ENCODE peak calls at places on chromosomes 2 and 18, in eight cellular contexts. One of them, this sample, is unnamed.

GRCh38 chr2:145503511-145503910 is 983.6 kb upstream of the ZEB2 start:
- DNase-seq in cardiac muscle cell: no peak
- DNase-seq in cardiac fibroblast: no peak
- DNase-seq in effector memory CD8-positive, alpha-beta T cell: no peak
- DNase-seq in H4: no peak
- DNase-seq in DMS53: no peak
- DNase-seq in activated CD4-positive, alpha-beta T cell treated with anti-CD3 and anti-CD28 coated beads for 48 hours: no peak
- DNase-seq in HAP-1: no peak
- DNase-seq in this sample: no peak

GRCh38 chr2:179744341-179744740 is 117.1 kb downstream of the ZNF385B start:
- DNase-seq in activated CD4-positive, alpha-beta T cell treated with anti-CD3 and anti-CD28 coated beads for 48 hours: no peak
- DNase-seq in H4: no peak
- DNase-seq in effector memory CD8-positive, alpha-beta T cell: no peak
- DNase-seq in cardiac muscle cell: no peak
- DNase-seq in HAP-1: no peak
- DNase-seq in DMS53: no peak
- DNase-seq in cardiac fibroblast: no peak
- DNase-seq in this sample: no peak

GRCh38 chr2:231263118-231263831 is 64.8 kb downstream of the ARMC9 start:
- DNase-seq in effector memory CD8-positive, alpha-beta T cell: no peak
- DNase-seq in cardiac fibroblast: no peak
- DNase-seq in activated CD4-positive, alpha-beta T cell treated with anti-CD3 and anti-CD28 coated beads for 48 hours: no peak
- DNase-seq in HAP-1: no peak
- DNase-seq in H4: peak
- DNase-seq in DMS53: peak
- DNase-seq in cardiac muscle cell: no peak
- DNase-seq in this sample: no peak

GRCh38 chr18:73752546-73752945 is 395.1 kb downstream of the FBXO15 start:
- DNase-seq in activated CD4-positive, alpha-beta T cell treated with anti-CD3 and anti-CD28 coated beads for 48 hours: no peak
- DNase-seq in DMS53: peak
- DNase-seq in cardiac fibroblast: peak
- DNase-seq in cardiac muscle cell: peak
- DNase-seq in H4: peak
- DNase-seq in HAP-1: no peak
- DNase-seq in effector memory CD8-positive, alpha-beta T cell: no peak
- DNase-seq in this sample: peak

GRCh38 chr2:143263045-143263625 is 133.9 kb downstream of the ARHGAP15 start:
- DNase-seq in HAP-1: peak
- DNase-seq in effector memory CD8-positive, alpha-beta T cell: no peak
- DNase-seq in DMS53: peak
- DNase-seq in cardiac fibroblast: peak
- DNase-seq in activated CD4-positive, alpha-beta T cell treated with anti-CD3 and anti-CD28 coated beads for 48 hours: peak
- DNase-seq in cardiac muscle cell: no peak
- DNase-seq in H4: no peak
- DNase-seq in this sample: no peak

GRCh38 chr2:28449489-28450395 is 46.1 kb upstream of the PLB1 start:
- DNase-seq in cardiac muscle cell: peak
- DNase-seq in DMS53: peak
- DNase-seq in cardiac fibroblast: peak
- DNase-seq in HAP-1: no peak
- DNase-seq in effector memory CD8-positive, alpha-beta T cell: no peak
- DNase-seq in H4: no peak
- DNase-seq in activated CD4-positive, alpha-beta T cell treated with anti-CD3 and anti-CD28 coated beads for 48 hours: peak
- DNase-seq in this sample: no peak

GRCh38 chr2:129793326-129793955 is 186.0 kb upstream of the RAB6C start:
- DNase-seq in cardiac fibroblast: no peak
- DNase-seq in HAP-1: no peak
- DNase-seq in activated CD4-positive, alpha-beta T cell treated with anti-CD3 and anti-CD28 coated beads for 48 hours: no peak
- DNase-seq in effector memory CD8-positive, alpha-beta T cell: no peak
- DNase-seq in cardiac muscle cell: no peak
- DNase-seq in H4: no peak
- DNase-seq in DMS53: no peak
- DNase-seq in this sample: no peak

GRCh38 chr2:169336677-169337076 is 25.7 kb downstream of the LRP2 start:
- DNase-seq in effector memory CD8-positive, alpha-beta T cell: no peak
- DNase-seq in HAP-1: no peak
- DNase-seq in H4: no peak
- DNase-seq in DMS53: no peak
- DNase-seq in activated CD4-positive, alpha-beta T cell treated with anti-CD3 and anti-CD28 coated beads for 48 hours: no peak
- DNase-seq in cardiac muscle cell: no peak
- DNase-seq in cardiac fibroblast: no peak
- DNase-seq in this sample: no peak

GRCh38 chr2:10914272-10914693 is 2.5 kb downstream of the KCNF1 start:
- DNase-seq in H4: no peak
- DNase-seq in activated CD4-positive, alpha-beta T cell treated with anti-CD3 and anti-CD28 coated beads for 48 hours: no peak
- DNase-seq in DMS53: no peak
- DNase-seq in HAP-1: peak
- DNase-seq in cardiac muscle cell: no peak
- DNase-seq in cardiac fibroblast: no peak
- DNase-seq in effector memory CD8-positive, alpha-beta T cell: no peak
- DNase-seq in this sample: no peak

GRCh38 chr18:77055429-77056310 is 76.9 kb downstream of the MBP start:
- DNase-seq in H4: peak
- DNase-seq in cardiac muscle cell: no peak
- DNase-seq in HAP-1: no peak
- DNase-seq in activated CD4-positive, alpha-beta T cell treated with anti-CD3 and anti-CD28 coated beads for 48 hours: no peak
- DNase-seq in effector memory CD8-positive, alpha-beta T cell: no peak
- DNase-seq in cardiac fibroblast: no peak
- DNase-seq in DMS53: no peak
- DNase-seq in this sample: no peak

GRCh38 chr2:100832885-100833284 is 12.9 kb downstream of the NPAS2 start:
- DNase-seq in DMS53: no peak
- DNase-seq in cardiac muscle cell: no peak
- DNase-seq in HAP-1: no peak
- DNase-seq in H4: no peak
- DNase-seq in cardiac fibroblast: peak
- DNase-seq in effector memory CD8-positive, alpha-beta T cell: no peak
- DNase-seq in activated CD4-positive, alpha-beta T cell treated with anti-CD3 and anti-CD28 coated beads for 48 hours: no peak
- DNase-seq in this sample: no peak

GRCh38 chr18:61201516-61201915 is 131.7 kb upstream of the CDH20 start:
- DNase-seq in HAP-1: no peak
- DNase-seq in cardiac fibroblast: no peak
- DNase-seq in H4: no peak
- DNase-seq in activated CD4-positive, alpha-beta T cell treated with anti-CD3 and anti-CD28 coated beads for 48 hours: no peak
- DNase-seq in cardiac muscle cell: no peak
- DNase-seq in DMS53: no peak
- DNase-seq in effector memory CD8-positive, alpha-beta T cell: no peak
- DNase-seq in this sample: no peak

GRCh38 chr2:236408090-236408489 is 143.9 kb upstream of the ASB18 start:
- DNase-seq in cardiac muscle cell: no peak
- DNase-seq in effector memory CD8-positive, alpha-beta T cell: no peak
- DNase-seq in activated CD4-positive, alpha-beta T cell treated with anti-CD3 and anti-CD28 coated beads for 48 hours: no peak
- DNase-seq in cardiac fibroblast: no peak
- DNase-seq in DMS53: no peak
- DNase-seq in H4: no peak
- DNase-seq in HAP-1: no peak
- DNase-seq in this sample: no peak

GRCh38 chr2:229591611-229592010 is 122.7 kb downstream of the DNER start:
- DNase-seq in effector memory CD8-positive, alpha-beta T cell: no peak
- DNase-seq in DMS53: no peak
- DNase-seq in activated CD4-positive, alpha-beta T cell treated with anti-CD3 and anti-CD28 coated beads for 48 hours: no peak
- DNase-seq in cardiac fibroblast: no peak
- DNase-seq in HAP-1: no peak
- DNase-seq in H4: no peak
- DNase-seq in cardiac muscle cell: no peak
- DNase-seq in this sample: no peak

GRCh38 chr2:12076810-12077209 is 330.4 kb downstream of the LPIN1 start:
- DNase-seq in HAP-1: no peak
- DNase-seq in cardiac muscle cell: no peak
- DNase-seq in H4: no peak
- DNase-seq in cardiac fibroblast: peak
- DNase-seq in activated CD4-positive, alpha-beta T cell treated with anti-CD3 and anti-CD28 coated beads for 48 hours: peak
- DNase-seq in effector memory CD8-positive, alpha-beta T cell: no peak
- DNase-seq in DMS53: no peak
- DNase-seq in this sample: no peak

GRCh38 chr2:127193948-127194267 is 26.2 kb downstream of the CYP27C1 start:
- DNase-seq in activated CD4-positive, alpha-beta T cell treated with anti-CD3 and anti-CD28 coated beads for 48 hours: no peak
- DNase-seq in DMS53: no peak
- DNase-seq in cardiac fibroblast: peak
- DNase-seq in cardiac muscle cell: peak
- DNase-seq in effector memory CD8-positive, alpha-beta T cell: no peak
- DNase-seq in H4: no peak
- DNase-seq in HAP-1: no peak
- DNase-seq in this sample: no peak

GRCh38 chr2:239298126-239298804 is 102.6 kb downstream of the HDAC4 start:
- DNase-seq in cardiac fibroblast: no peak
- DNase-seq in cardiac muscle cell: no peak
- DNase-seq in HAP-1: no peak
- DNase-seq in H4: no peak
- DNase-seq in DMS53: peak
- DNase-seq in activated CD4-positive, alpha-beta T cell treated with anti-CD3 and anti-CD28 coated beads for 48 hours: peak
- DNase-seq in effector memory CD8-positive, alpha-beta T cell: peak
- DNase-seq in this sample: no peak

GRCh38 chr2:71673402-71673795 is 220.0 kb downstream of the DYSF start:
- DNase-seq in cardiac fibroblast: no peak
- DNase-seq in H4: no peak
- DNase-seq in HAP-1: no peak
- DNase-seq in cardiac muscle cell: no peak
- DNase-seq in activated CD4-positive, alpha-beta T cell treated with anti-CD3 and anti-CD28 coated beads for 48 hours: no peak
- DNase-seq in effector memory CD8-positive, alpha-beta T cell: no peak
- DNase-seq in DMS53: no peak
- DNase-seq in this sample: no peak

GRCh38 chr18:199768-200167 is 41.4 kb downstream of the USP14 start:
- DNase-seq in effector memory CD8-positive, alpha-beta T cell: no peak
- DNase-seq in cardiac muscle cell: no peak
- DNase-seq in activated CD4-positive, alpha-beta T cell treated with anti-CD3 and anti-CD28 coated beads for 48 hours: no peak
- DNase-seq in HAP-1: no peak
- DNase-seq in H4: no peak
- DNase-seq in cardiac fibroblast: no peak
- DNase-seq in DMS53: peak
- DNase-seq in this sample: no peak

GRCh38 chr18:50374753-50375391 is at the start of gene SKA1:
- DNase-seq in effector memory CD8-positive, alpha-beta T cell: peak
- DNase-seq in H4: peak
- DNase-seq in cardiac muscle cell: peak
- DNase-seq in DMS53: peak
- DNase-seq in activated CD4-positive, alpha-beta T cell treated with anti-CD3 and anti-CD28 coated beads for 48 hours: peak
- DNase-seq in HAP-1: peak
- DNase-seq in cardiac fibroblast: peak
- DNase-seq in this sample: peak

GRCh38 chr2:222774941-222775340 is 85.9 kb upstream of the ACSL3 start:
- DNase-seq in activated CD4-positive, alpha-beta T cell treated with anti-CD3 and anti-CD28 coated beads for 48 hours: no peak
- DNase-seq in H4: peak
- DNase-seq in HAP-1: peak
- DNase-seq in cardiac muscle cell: no peak
- DNase-seq in DMS53: peak
- DNase-seq in effector memory CD8-positive, alpha-beta T cell: no peak
- DNase-seq in cardiac fibroblast: no peak
- DNase-seq in this sample: no peak

GRCh38 chr2:58081000-58081399 is 34.4 kb downstream of the VRK2 start:
- DNase-seq in activated CD4-positive, alpha-beta T cell treated with anti-CD3 and anti-CD28 coated beads for 48 hours: no peak
- DNase-seq in cardiac muscle cell: peak
- DNase-seq in cardiac fibroblast: peak
- DNase-seq in H4: no peak
- DNase-seq in effector memory CD8-positive, alpha-beta T cell: no peak
- DNase-seq in DMS53: peak
- DNase-seq in HAP-1: no peak
- DNase-seq in this sample: no peak

GRCh38 chr18:75226301-75226955 is 15.8 kb downstream of the TSHZ1 start:
- DNase-seq in H4: no peak
- DNase-seq in HAP-1: no peak
- DNase-seq in DMS53: no peak
- DNase-seq in cardiac fibroblast: peak
- DNase-seq in cardiac muscle cell: peak
- DNase-seq in effector memory CD8-positive, alpha-beta T cell: no peak
- DNase-seq in activated CD4-positive, alpha-beta T cell treated with anti-CD3 and anti-CD28 coated beads for 48 hours: no peak
- DNase-seq in this sample: no peak

GRCh38 chr2:16168506-16169264 is 228.3 kb downstream of the MYCN start:
- DNase-seq in effector memory CD8-positive, alpha-beta T cell: no peak
- DNase-seq in cardiac fibroblast: no peak
- DNase-seq in cardiac muscle cell: no peak
- DNase-seq in activated CD4-positive, alpha-beta T cell treated with anti-CD3 and anti-CD28 coated beads for 48 hours: no peak
- DNase-seq in DMS53: no peak
- DNase-seq in HAP-1: no peak
- DNase-seq in H4: no peak
- DNase-seq in this sample: no peak

GRCh38 chr2:181680055-181680936 is at the start of gene NEUROD1:
- DNase-seq in effector memory CD8-positive, alpha-beta T cell: no peak
- DNase-seq in H4: peak
- DNase-seq in HAP-1: peak
- DNase-seq in activated CD4-positive, alpha-beta T cell treated with anti-CD3 and anti-CD28 coated beads for 48 hours: peak
- DNase-seq in cardiac fibroblast: no peak
- DNase-seq in cardiac muscle cell: no peak
- DNase-seq in DMS53: peak
- DNase-seq in this sample: no peak

GRCh38 chr2:17733650-17734049 is 20.0 kb downstream of the SMC6 start:
- DNase-seq in DMS53: no peak
- DNase-seq in HAP-1: no peak
- DNase-seq in activated CD4-positive, alpha-beta T cell treated with anti-CD3 and anti-CD28 coated beads for 48 hours: no peak
- DNase-seq in cardiac fibroblast: no peak
- DNase-seq in H4: no peak
- DNase-seq in effector memory CD8-positive, alpha-beta T cell: no peak
- DNase-seq in cardiac muscle cell: no peak
- DNase-seq in this sample: no peak

GRCh38 chr2:63856302-63856600 is 14.6 kb downstream of the UGP2 start:
- DNase-seq in effector memory CD8-positive, alpha-beta T cell: no peak
- DNase-seq in H4: no peak
- DNase-seq in cardiac fibroblast: no peak
- DNase-seq in activated CD4-positive, alpha-beta T cell treated with anti-CD3 and anti-CD28 coated beads for 48 hours: peak
- DNase-seq in DMS53: no peak
- DNase-seq in HAP-1: no peak
- DNase-seq in cardiac muscle cell: no peak
- DNase-seq in this sample: no peak

GRCh38 chr2:218879881-218880748 is 537 bp upstream of the WNT10A start:
- DNase-seq in DMS53: peak
- DNase-seq in HAP-1: no peak
- DNase-seq in H4: no peak
- DNase-seq in activated CD4-positive, alpha-beta T cell treated with anti-CD3 and anti-CD28 coated beads for 48 hours: peak
- DNase-seq in effector memory CD8-positive, alpha-beta T cell: peak
- DNase-seq in cardiac muscle cell: no peak
- DNase-seq in cardiac fibroblast: no peak
- DNase-seq in this sample: no peak

GRCh38 chr2:33583194-33583938 is 15.7 kb downstream of the FAM98A start:
- DNase-seq in effector memory CD8-positive, alpha-beta T cell: peak
- DNase-seq in cardiac fibroblast: peak
- DNase-seq in HAP-1: peak
- DNase-seq in H4: no peak
- DNase-seq in activated CD4-positive, alpha-beta T cell treated with anti-CD3 and anti-CD28 coated beads for 48 hours: peak
- DNase-seq in cardiac muscle cell: peak
- DNase-seq in DMS53: peak
- DNase-seq in this sample: peak

GRCh38 chr18:31990823-31991222 is 27.8 kb upstream of the RNF125 start:
- DNase-seq in cardiac fibroblast: no peak
- DNase-seq in HAP-1: no peak
- DNase-seq in H4: no peak
- DNase-seq in activated CD4-positive, alpha-beta T cell treated with anti-CD3 and anti-CD28 coated beads for 48 hours: no peak
- DNase-seq in DMS53: no peak
- DNase-seq in cardiac muscle cell: no peak
- DNase-seq in effector memory CD8-positive, alpha-beta T cell: no peak
- DNase-seq in this sample: no peak

GRCh38 chr2:196951973-196952372 is 25.5 kb upstream of the PGAP1 start:
- DNase-seq in activated CD4-positive, alpha-beta T cell treated with anti-CD3 and anti-CD28 coated beads for 48 hours: no peak
- DNase-seq in cardiac fibroblast: no peak
- DNase-seq in HAP-1: no peak
- DNase-seq in effector memory CD8-positive, alpha-beta T cell: no peak
- DNase-seq in cardiac muscle cell: no peak
- DNase-seq in H4: no peak
- DNase-seq in DMS53: no peak
- DNase-seq in this sample: no peak

GRCh38 chr18:3493501-3494244 is 43.7 kb downstream of the TGIF1 start:
- DNase-seq in cardiac fibroblast: no peak
- DNase-seq in effector memory CD8-positive, alpha-beta T cell: no peak
- DNase-seq in activated CD4-positive, alpha-beta T cell treated with anti-CD3 and anti-CD28 coated beads for 48 hours: no peak
- DNase-seq in cardiac muscle cell: no peak
- DNase-seq in HAP-1: no peak
- DNase-seq in DMS53: peak
- DNase-seq in H4: no peak
- DNase-seq in this sample: no peak

GRCh38 chr18:51391731-51392130 is 194.2 kb upstream of the MEX3C start:
- DNase-seq in effector memory CD8-positive, alpha-beta T cell: no peak
- DNase-seq in H4: no peak
- DNase-seq in HAP-1: no peak
- DNase-seq in activated CD4-positive, alpha-beta T cell treated with anti-CD3 and anti-CD28 coated beads for 48 hours: no peak
- DNase-seq in cardiac muscle cell: no peak
- DNase-seq in cardiac fibroblast: no peak
- DNase-seq in DMS53: no peak
- DNase-seq in this sample: no peak

This sample was measured in lung microvascular endothelial cell.